ENCODE peak calls at places on chromosome 10, in ten cellular contexts. C is Panc1, G is GM23338, F is HFF-Myc, M is HepG2, H is foreskin fibroblast, J is psoas muscle, A is prostate gland, K is uterus, T is adrenal gland. D is an unnamed sample.

GRCh38 chr10:60424971-60425370 is 35.3 kb upstream of the ANK3 start:
- DNase-seq in M (no peak), C (no peak), F (no peak), K (no peak), T (no peak), G (no peak), J (no peak), H (no peak), A (no peak), D (no peak)

GRCh38 chr10:96651998-96652431 is 65.2 kb upstream of the TM9SF3 start:
- DNase-seq in K (no peak), A (no peak), G (no peak), F (no peak), J (no peak), C (no peak), M (no peak), T (peak; percentile 24), H (no peak), D (no peak)

GRCh38 chr10:59177031-59177861 is 803 bp downstream of the PHYHIPL start:
- DNase-seq in A (peak; percentile 46), C (no peak), G (peak; percentile 75), K (no peak), J (peak; percentile 8), T (peak; percentile 65), M (peak; percentile 80), H (peak; percentile 91), F (peak; percentile 51), D (peak; percentile 86)

GRCh38 chr10:106479619-106480018 is 684.9 kb downstream of the SORCS1 start:
- DNase-seq in J (no peak), M (no peak), H (no peak), F (no peak), K (no peak), G (no peak), C (no peak), A (no peak), T (no peak), D (no peak)

GRCh38 chr10:119029613-119030420 is at the start of gene NANOS1:
- DNase-seq in M (no peak), K (no peak), C (no peak), J (no peak), A (no peak), T (no peak), G (peak; percentile 58), H (peak; percentile 53), F (no peak), D (no peak)

GRCh38 chr10:35329520-35329919 is 6.8 kb upstream of the CCNY start:
- DNase-seq in K (no peak), T (peak; percentile 72), C (no peak), G (peak; percentile 32), J (no peak), H (no peak), A (no peak), M (no peak), F (no peak), D (no peak)

GRCh38 chr10:123027861-123028260 is 19.1 kb downstream of the ACADSB start:
- DNase-seq in K (no peak), T (no peak), J (no peak), F (no peak), M (no peak), H (peak; percentile 4), G (no peak), A (no peak), C (no peak), D (no peak)

GRCh38 chr10:45373003-45373782 is 823 bp upstream of the ALOX5 start:
- DNase-seq in K (no peak), T (no peak), M (no peak), G (peak; percentile 58), J (no peak), F (no peak), A (no peak), H (peak; percentile 6), C (no peak), D (no peak)

GRCh38 chr10:43026039-43026973 is 50.6 kb upstream of the RET start:
- DNase-seq in M (no peak), T (no peak), G (peak; percentile 81), F (no peak), C (no peak), K (no peak), J (no peak), A (peak; percentile 56), H (no peak), D (no peak)

GRCh38 chr10:79454259-79454658 is 8.8 kb upstream of the ZCCHC24 start:
- DNase-seq in J (no peak), M (no peak), T (peak; percentile 75), A (no peak), C (no peak), K (peak; percentile 48), G (no peak), F (no peak), H (peak; percentile 96), D (peak; percentile 53)

GRCh38 chr10:106467506-106467905 is 697.0 kb downstream of the SORCS1 start:
- DNase-seq in K (no peak), A (no peak), H (peak; percentile 6), G (peak; percentile 44), F (no peak), J (no peak), T (no peak), C (no peak), M (no peak), D (no peak)

GRCh38 chr10:101066890-101067355 is 5.1 kb downstream of the KAZALD1 start:
- DNase-seq in G (no peak), J (no peak), T (no peak), C (no peak), M (no peak), F (no peak), A (no peak), K (no peak), H (peak; percentile 68), D (no peak)

GRCh38 chr10:84213076-84213475 is 12.3 kb downstream of the LRIT2 start:
- DNase-seq in G (no peak), M (no peak), T (no peak), F (no peak), C (no peak), K (no peak), A (no peak), J (no peak), H (no peak), D (no peak)

GRCh38 chr10:63157845-63158624 is 24.9 kb downstream of the NRBF2 start:
- DNase-seq in A (peak; percentile 34), G (peak; percentile 96), T (peak; percentile 59), K (peak; percentile 47), H (peak; percentile 93), C (peak; percentile 74), F (peak; percentile 80), J (no peak), M (peak; percentile 84), D (peak; percentile 91)

GRCh38 chr10:110475722-110476515 is 21.8 kb upstream of the DUSP5 start:
- DNase-seq in F (no peak), A (no peak), C (no peak), K (no peak), T (no peak), G (no peak), J (no peak), M (no peak), H (no peak), D (no peak)

GRCh38 chr10:31288961-31289360 is 30.1 kb upstream of the ZEB1 start:
- DNase-seq in F (no peak), J (no peak), G (no peak), K (no peak), A (no peak), M (no peak), H (peak; percentile 46), C (no peak), T (no peak), D (no peak)

GRCh38 chr10:1274098-1274745 is 218.0 kb downstream of the WDR37 start:
- DNase-seq in A (no peak), G (no peak), F (no peak), H (no peak), K (no peak), T (no peak), J (no peak), C (no peak), M (no peak), D (no peak)

GRCh38 chr10:127088908-127089307 is 107.5 kb downstream of the INSYN2A start:
- DNase-seq in A (no peak), G (no peak), K (no peak), C (no peak), F (no peak), T (no peak), M (no peak), J (no peak), H (no peak), D (no peak)
- H3K4me3 ChIP-seq in A (no peak overlapping the region), G (no peak overlapping the region), K (no peak overlapping the region), C (no peak overlapping the region), F (no peak overlapping the region), T (no peak overlapping the region), M (no peak overlapping the region), J (no peak overlapping the region), H (no peak overlapping the region), D (no peak overlapping the region)

DNA sequence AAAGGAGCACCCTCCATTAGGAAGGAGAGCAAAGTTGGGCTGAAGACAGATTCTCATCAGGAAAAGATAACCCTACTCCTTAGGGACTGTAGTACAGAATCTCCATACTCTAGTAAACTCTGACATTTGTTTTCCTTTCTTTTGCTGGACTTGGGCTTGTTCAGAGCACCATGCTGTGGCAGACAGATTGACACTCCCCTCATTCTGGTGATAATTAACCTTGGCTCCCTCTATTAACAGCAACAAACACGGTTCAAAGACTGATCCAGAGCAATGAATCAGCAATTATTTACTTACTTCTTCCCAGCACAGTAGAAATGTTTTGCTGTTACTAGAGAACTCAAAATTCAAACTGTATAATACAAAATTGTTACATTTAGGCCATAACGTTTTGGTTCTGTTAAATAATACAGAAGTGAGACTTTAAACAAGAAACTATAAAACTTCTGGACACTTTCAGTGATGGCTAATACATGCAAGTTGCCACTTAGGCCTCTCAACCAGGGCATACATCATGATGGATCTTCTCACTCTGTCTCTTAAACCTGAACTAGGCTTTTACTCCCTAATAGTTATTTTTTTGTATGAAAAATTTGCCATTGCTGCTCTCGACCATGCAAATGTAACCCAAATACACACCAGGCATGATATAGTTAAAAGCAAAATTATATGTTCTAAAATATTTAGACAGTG is 639.0 kb downstream of the IPMK start:
- DNase-seq in J (no peak), M (peak; percentile 59), G (peak; percentile 19), H (no peak), C (no peak), F (no peak), A (no peak), T (no peak), K (no peak), D (no peak)
- TF ChIP-seq CTCF in J (no peak), M (no peak), G (no peak), H (no peak), C (no peak), F (no peak), A (no peak), T (no peak), K (no peak), D (no peak)

DNA sequence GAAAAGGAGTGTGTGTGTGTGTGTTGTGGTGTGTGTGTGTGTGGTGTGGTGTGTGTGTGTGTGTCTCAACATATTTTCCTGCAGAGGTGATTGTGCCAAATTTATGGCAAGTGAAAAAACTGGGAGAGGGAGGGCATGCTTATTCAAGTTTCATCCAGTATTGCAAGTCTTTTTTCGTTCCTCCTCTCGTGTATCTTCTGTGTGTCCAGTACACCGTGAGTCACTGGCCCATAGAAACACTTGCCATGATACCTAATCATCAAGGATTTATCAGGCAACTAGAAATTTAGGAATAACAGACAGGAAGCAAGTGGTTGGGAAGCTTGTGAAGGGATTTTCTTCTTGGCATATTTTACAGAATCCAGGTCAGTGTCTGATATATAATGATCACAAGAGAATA is 820.5 kb downstream of the GATA3 start:
- DNase-seq in H (no peak), M (no peak), C (no peak), T (no peak), A (no peak), F (no peak), J (no peak), K (no peak), G (no peak), D (no peak)
- H3K4me3 ChIP-seq in H (no peak overlapping the region), M (no peak overlapping the region), C (no peak overlapping the region), T (no peak overlapping the region), A (no peak overlapping the region), F (no peak overlapping the region), J (no peak overlapping the region), K (no peak overlapping the region), G (no peak overlapping the region), D (no peak overlapping the region)

GRCh38 chr10:100009793-100010676 is at the start of gene DNMBP:
- DNase-seq in T (peak; percentile 79), M (peak; percentile 61), G (peak; percentile 93), J (peak; percentile 93), K (peak; percentile 78), A (peak; percentile 70), F (no peak), H (peak; percentile 95), C (no peak), D (peak; percentile 46)
- TF ChIP-seq CTCF in T (no peak), M (peak; percentile 68), G (peak; percentile 50), J (peak; percentile 64), K (peak; percentile 87), A (peak; percentile 77), F (peak; percentile 36), H (no peak), C (peak; percentile 99), D (peak; percentile 43)